ENCODE peak calls at places on chromosomes 3 and 15, in nine cellular contexts. U is effector CD4-positive, alpha-beta T cell; K is memory B cell; V is HEK293T; A is Daoy; C is GM13977; O is Ammon's horn; Q is activated CD8-positive, alpha-beta memory T cell treated with anti-CD3 and anti-CD28 coated beads for 48 hours; T is left ventricle myocardium superior. Y is an unnamed sample.

GRCh38 chr3:170428095-170428494 is 9.4 kb downstream of the CLDN11 start:
- DNase-seq in U (no peak), K (no peak), V (no peak), A (no peak), C (no peak), O (no peak), Q (no peak), T (no peak), Y (no peak)

GRCh38 chr15:94722025-94722636 is 490.8 kb downstream of the MCTP2 start:
- DNase-seq in U (no peak), K (no peak), V (no peak), A (no peak), C (no peak), O (no peak), Q (no peak), T (no peak), Y (no peak)

GRCh38 chr3:64575211-64575844 is 112.5 kb downstream of the ADAMTS9 start:
- DNase-seq in U (no peak), K (no peak), V (peak), A (peak), C (peak), O (no peak), Q (no peak), T (no peak), Y (no peak)

GRCh38 chr3:100613721-100614390 is 4.5 kb downstream of the ADGRG7 start:
- DNase-seq in U (no peak), K (no peak), V (no peak), A (no peak), C (no peak), O (no peak), Q (no peak), T (no peak), Y (no peak)

GRCh38 chr3:138829097-138829496 is 5.6 kb downstream of the PIK3CB start:
- DNase-seq in U (no peak), K (no peak), V (no peak), A (no peak), C (no peak), O (no peak), Q (no peak), T (no peak), Y (no peak)

GRCh38 chr15:48671381-48672022 is 26.0 kb upstream of the FBN1 start:
- DNase-seq in U (no peak), K (no peak), V (no peak), A (peak), C (no peak), O (no peak), Q (no peak), T (peak), Y (no peak)

GRCh38 chr3:132788299-132788698 is 66.1 kb upstream of the NPHP3 start:
- DNase-seq in U (no peak), K (no peak), V (no peak), A (no peak), C (no peak), O (peak), Q (no peak), T (no peak), Y (peak)

GRCh38 chr3:11703185-11703584 is 59.5 kb upstream of the VGLL4 start:
- DNase-seq in U (no peak), K (no peak), V (no peak), A (no peak), C (no peak), O (no peak), Q (no peak), T (no peak), Y (no peak)

GRCh38 chr3:57350271-57350670 is 57.8 kb upstream of the ASB14 start:
- DNase-seq in U (no peak), K (no peak), V (no peak), A (no peak), C (no peak), O (no peak), Q (no peak), T (no peak), Y (no peak)

GRCh38 chr15:34239151-34239761 is 14.4 kb downstream of the EMC4 start:
- DNase-seq in U (no peak), K (no peak), V (no peak), A (peak), C (peak), O (no peak), Q (no peak), T (no peak), Y (no peak)

GRCh38 chr3:123448503-123449091 is at the start of gene ADCY5:
- DNase-seq in U (no peak), K (peak), V (peak), A (peak), C (peak), O (no peak), Q (no peak), T (peak), Y (no peak)